ENCODE peak calls at places on chromosomes 11 and 22, in four cellular contexts. Y is Peyer's patch; L is CD8-positive, alpha-beta T cell; G is A549. M is an unnamed sample.

GRCh38 chr22:47835726-47836125 is 1073.3 kb downstream of the TBC1D22A start:
- DNase-seq in Y (no peak), L (no peak), G (peak), M (no peak)

GRCh38 chr11:116042125-116042524 is 537.9 kb upstream of the CADM1 start:
- DNase-seq in Y (no peak), L (no peak), G (no peak), M (no peak)

GRCh38 chr11:45982656-45983470 is 60.4 kb downstream of the LARGE2 start:
- DNase-seq in Y (no peak), L (no peak), G (peak), M (peak)

GRCh38 chr22:35746248-35746647 is 28.6 kb downstream of the APOL5 start:
- DNase-seq in Y (no peak), L (no peak), G (no peak), M (no peak)

GRCh38 chr11:76524919-76525318 is 80.1 kb downstream of the EMSY start:
- DNase-seq in Y (no peak), L (no peak), G (peak), M (no peak)

GRCh38 chr22:33914699-33915098 is 5.6 kb downstream of the LARGE1 start:
- DNase-seq in Y (no peak), L (no peak), G (no peak), M (no peak)

GRCh38 chr11:64803163-64803845 is at the start of gene MAP4K2:
- DNase-seq in Y (peak), L (peak), G (peak), M (peak)

GRCh38 chr11:124072147-124072546 is 31.0 kb upstream of the OR10G7 start:
- DNase-seq in Y (no peak), L (no peak), G (no peak), M (no peak)

GRCh38 chr22:33427461-33427860 is 369.3 kb upstream of the SYN3 start:
- DNase-seq in Y (no peak), L (no peak), G (no peak), M (no peak)

GRCh38 chr11:77141475-77141874 is 13.4 kb downstream of the MYO7A start:
- DNase-seq in Y (no peak), L (no peak), G (no peak), M (no peak)

GRCh38 chr11:914747-915493 is 4.3 kb upstream of the CHID1 start:
- DNase-seq in Y (no peak), L (no peak), G (no peak), M (no peak)

GRCh38 chr11:112460141-112460540 is 199.5 kb upstream of the PLET1 start:
- DNase-seq in Y (no peak), L (no peak), G (no peak), M (no peak)

GRCh38 chr22:47630741-47631534 is 868.5 kb downstream of the TBC1D22A start:
- DNase-seq in Y (no peak), L (no peak), G (no peak), M (no peak)

GRCh38 chr11:74773481-74773880 is 24.8 kb downstream of the RNF169 start:
- DNase-seq in Y (no peak), L (no peak), G (no peak), M (no peak)

GRCh38 chr11:128688896-128689546 is 4.9 kb upstream of the FLI1 start:
- DNase-seq in Y (no peak), L (no peak), G (no peak), M (no peak)

GRCh38 chr11:46006418-46007070 is 84.1 kb downstream of the LARGE2 start:
- DNase-seq in Y (no peak), L (peak), G (peak), M (peak)

GRCh38 chr11:3087821-3088800 is 30.9 kb upstream of the CARS1 start:
- DNase-seq in Y (no peak), L (no peak), G (no peak), M (no peak)

GRCh38 chr11:47571895-47572294 is 6.5 kb downstream of the PTPMT1 start:
- DNase-seq in Y (no peak), L (no peak), G (no peak), M (no peak)

GRCh38 chr11:134901536-134901935 is 489.5 kb upstream of the B3GAT1 start:
- DNase-seq in Y (no peak), L (no peak), G (no peak), M (no peak)

GRCh38 chr11:71527576-71528210 is 626 bp downstream of the KRTAP5-7 start:
- DNase-seq in Y (no peak), L (no peak), G (no peak), M (no peak)

GRCh38 chr11:15146271-15147003 is 31.7 kb downstream of the INSC start:
- DNase-seq in Y (no peak), L (no peak), G (no peak), M (no peak)

GRCh38 chr22:31944700-31945477 is 554 bp downstream of the YWHAH start:
- DNase-seq in Y (peak), L (peak), G (no peak), M (no peak)

GRCh38 chr11:36354221-36355003 is 58.3 kb downstream of the PRR5L start:
- DNase-seq in Y (no peak), L (no peak), G (no peak), M (peak)

GRCh38 chr11:7548659-7549283 is 35.0 kb downstream of the PPFIBP2 start:
- DNase-seq in Y (peak), L (no peak), G (peak), M (no peak)

GRCh38 chr22:44396727-44397722 is 84.3 kb upstream of the SHISAL1 start:
- DNase-seq in Y (peak), L (no peak), G (no peak), M (no peak)

GRCh38 chr11:130798280-130798679 is 118.0 kb downstream of the SNX19 start:
- DNase-seq in Y (no peak), L (no peak), G (peak), M (peak)

GRCh38 chr11:73999581-74000306 is 9.1 kb downstream of the UCP3 start:
- DNase-seq in Y (no peak), L (no peak), G (no peak), M (no peak)

GRCh38 chr22:38269466-38269865 is 3.3 kb downstream of the TMEM184B start:
- DNase-seq in Y (no peak), L (no peak), G (no peak), M (no peak)

GRCh38 chr22:38271927-38272372 is 860 bp downstream of the TMEM184B start:
- DNase-seq in Y (no peak), L (no peak), G (no peak), M (no peak)

GRCh38 chr22:38271101-38271500 is 1.7 kb downstream of the TMEM184B start:
- DNase-seq in Y (no peak), L (no peak), G (no peak), M (no peak)

GRCh38 chr22:38272373-38273134 is at the start of gene TMEM184B:
- DNase-seq in Y (peak), L (peak), G (peak), M (no peak)

GRCh38 chr22:38270091-38270972 is 2.5 kb downstream of the TMEM184B start:
- DNase-seq in Y (no peak), L (no peak), G (no peak), M (no peak)
- H3K27ac ChIP-seq in Y (peak), L (no peak), G (no peak), M (peak)

GRCh38 chr11:119491753-119492455 is 68.9 kb upstream of the THY1 start:
- DNase-seq in Y (no peak), L (no peak), G (no peak), M (no peak)
- TF ChIP-seq CTCF in Y (no peak), L (no peak), G (no peak), M (peak)

GRCh38 chr11:66335531-66336233 is 552 bp downstream of the RIN1 start:
- DNase-seq in Y (no peak), L (no peak), G (no peak), M (no peak)

GRCh38 chr11:66339163-66339675 is 3.0 kb upstream of the RIN1 start:
- DNase-seq in Y (no peak), L (no peak), G (no peak), M (no peak)

GRCh38 chr11:66336234-66337102 is at the start of gene RIN1:
- DNase-seq in Y (peak), L (peak), G (peak), M (peak)

GRCh38 chr11:66338276-66339162 is 2.3 kb upstream of the RIN1 start:
- DNase-seq in Y (no peak), L (no peak), G (no peak), M (no peak)

DNA sequence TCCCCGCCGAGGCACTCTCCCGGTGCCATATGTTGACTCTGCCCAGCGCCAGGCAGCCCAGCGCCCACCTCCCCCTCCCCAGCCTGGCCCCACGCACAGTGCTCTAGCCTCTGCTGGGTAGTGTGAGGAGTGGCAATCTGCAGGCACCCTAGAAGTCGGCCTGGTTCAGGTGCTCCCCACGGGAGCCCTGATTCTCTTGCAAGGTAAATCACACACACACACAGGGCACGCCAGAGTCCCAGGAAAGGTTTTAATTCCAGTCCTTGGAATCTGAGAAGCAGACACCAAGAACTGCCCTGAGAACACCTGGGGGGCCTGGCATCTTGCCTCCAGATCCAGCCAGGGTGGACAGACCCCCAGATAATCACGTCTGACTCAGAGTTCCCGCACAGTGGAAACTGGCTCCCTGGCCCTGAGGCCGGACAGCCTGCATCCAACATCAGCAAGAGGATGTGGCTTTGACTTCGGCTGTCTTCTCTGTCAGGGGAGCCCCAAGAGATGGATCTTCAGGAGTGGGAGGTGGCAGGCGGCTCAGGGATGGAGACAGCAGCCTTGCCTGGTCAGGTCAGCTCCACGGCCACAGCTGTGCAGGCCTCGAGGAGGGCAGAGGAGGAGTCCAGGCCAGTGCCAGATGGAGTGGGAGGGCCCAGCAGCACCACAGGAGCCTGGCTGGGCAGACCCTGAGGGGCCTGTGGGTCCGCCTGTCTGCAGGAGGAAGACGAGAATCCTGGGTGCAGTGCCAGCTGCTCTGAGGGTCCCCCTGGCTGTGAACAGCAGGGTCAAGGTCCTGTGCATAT is 1.1 kb upstream of the RIN1 start:
- DNase-seq in Y (no peak), L (no peak), G (no peak), M (no peak)
- H3K27ac ChIP-seq in Y (no peak), L (peak), G (peak), M (peak)

GRCh38 chr11:68756171-68756766 is 4.9 kb upstream of the TESMIN start:
- DNase-seq in Y (no peak), L (no peak), G (no peak), M (no peak)
- TF ChIP-seq CTCF in Y (no peak), L (no peak), G (no peak), M (no peak)

GRCh38 chr11:66768088-66768521 is 39.1 kb upstream of the SPTBN2 start:
- DNase-seq in Y (no peak), L (no peak), G (peak), M (no peak)
- H3K27ac ChIP-seq in Y (no peak), L (no peak), G (peak), M (no peak)

GRCh38 chr11:83306385-83307080 is 20.4 kb upstream of the CCDC90B start:
- DNase-seq in Y (no peak), L (no peak), G (no peak), M (no peak)
- TF ChIP-seq CTCF in Y (no peak), L (no peak), G (no peak), M (no peak)

GRCh38 chr11:31646206-31646605 is 136.6 kb downstream of the ELP4 start:
- DNase-seq in Y (no peak), L (no peak), G (peak), M (no peak)

GRCh38 chr11:31643831-31644230 is 134.3 kb downstream of the ELP4 start:
- DNase-seq in Y (no peak), L (no peak), G (peak), M (no peak)

GRCh38 chr11:31649567-31649966 is 140.0 kb downstream of the ELP4 start:
- DNase-seq in Y (no peak), L (no peak), G (no peak), M (no peak)

GRCh38 chr11:31649129-31649528 is 139.6 kb downstream of the ELP4 start:
- DNase-seq in Y (no peak), L (no peak), G (no peak), M (no peak)

GRCh38 chr11:31645747-31646146 is 136.2 kb downstream of the ELP4 start:
- DNase-seq in Y (no peak), L (no peak), G (peak), M (peak)
- H3K27ac ChIP-seq in Y (no peak), L (no peak), G (peak), M (no peak)

GRCh38 chr11:1926156-1927031 is 6.9 kb downstream of the TNNT3 start:
- DNase-seq in Y (peak), L (no peak), G (no peak), M (no peak)

GRCh38 chr11:1928891-1929541 is 9.5 kb downstream of the TNNT3 start:
- DNase-seq in Y (peak), L (no peak), G (no peak), M (no peak)

GRCh38 chr11:1927151-1928037 is 7.9 kb downstream of the TNNT3 start:
- DNase-seq in Y (peak), L (no peak), G (no peak), M (no peak)

GRCh38 chr11:1929621-1930447 is 10.3 kb downstream of the TNNT3 start:
- DNase-seq in Y (peak), L (no peak), G (no peak), M (no peak)

GRCh38 chr11:1928038-1928890 is 8.8 kb downstream of the TNNT3 start:
- DNase-seq in Y (peak), L (no peak), G (no peak), M (no peak)
- TF ChIP-seq CTCF in Y (no peak), L (no peak), G (no peak), M (no peak)

DNA sequence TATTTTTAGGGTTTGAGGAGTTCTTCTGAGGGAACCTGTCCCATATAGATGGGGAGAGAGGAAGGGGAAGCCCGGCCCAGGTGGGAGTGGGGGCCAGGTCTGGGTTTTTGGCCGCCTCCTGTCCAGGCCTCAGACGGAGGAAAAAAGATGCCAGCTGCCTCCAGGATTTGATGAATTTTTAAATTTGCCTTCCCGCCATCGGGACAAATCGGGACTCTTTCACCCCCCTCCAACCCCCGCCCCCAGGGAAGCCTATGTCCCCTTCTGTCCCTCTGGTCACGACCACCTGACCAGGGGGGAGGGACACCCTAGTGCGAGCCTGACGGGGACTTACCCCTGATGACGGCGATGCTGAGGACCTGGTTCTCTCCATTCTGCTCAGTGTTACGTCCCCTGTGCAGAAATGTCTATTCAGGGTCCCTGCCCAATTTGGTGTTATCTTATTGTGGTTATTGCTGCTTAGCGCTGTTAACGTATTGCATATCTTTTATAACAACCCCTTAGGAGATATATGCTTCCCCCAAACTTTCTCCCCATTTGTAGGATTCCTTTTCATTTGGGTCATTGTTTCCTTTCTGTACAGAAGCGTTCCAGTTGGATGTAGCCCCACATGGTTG is 115.9 kb upstream of the GRK3 start:
- DNase-seq in Y (no peak), L (no peak), G (no peak), M (no peak)
- H3K27ac ChIP-seq in Y (peak), L (peak), G (peak), M (peak)